ENCODE peak calls at places on chromosomes 5 and 9, in four cellular contexts. C is A549, M is K562, W is HepG2. Y is an unnamed sample.

GRCh38 chr9:34558911-34559615 is 30.5 kb downstream of the CNTFR start:
- DNase-seq in M (no peak), C (no peak), W (no peak), Y (no peak)

GRCh38 chr5:131514316-131515275 is 120.4 kb downstream of the RAPGEF6 start:
- DNase-seq in C (no peak), W (no peak), M (no peak), Y (no peak)

GRCh38 chr5:143412656-143413342 is 9.3 kb upstream of the NR3C1 start:
- DNase-seq in M (no peak), C (no peak), W (no peak), Y (no peak)

GRCh38 chr5:66440202-66440680 is 156.0 kb upstream of the MAST4 start:
- DNase-seq in W (no peak), M (no peak), C (no peak), Y (no peak)

GRCh38 chr9:20382460-20383071 is 239.7 kb downstream of the MLLT3 start:
- DNase-seq in W (peak; percentile 74), M (no peak), C (peak; percentile 17), Y (no peak)

GRCh38 chr9:2567922-2568321 is 53.7 kb upstream of the VLDLR start:
- DNase-seq in W (no peak), M (no peak), C (peak; percentile 4), Y (no peak)

GRCh38 chr5:6905883-6906282 is 192.7 kb downstream of the TENT4A start:
- DNase-seq in W (no peak), C (peak; percentile 8), M (no peak), Y (no peak)

GRCh38 chr9:120931278-120932085 is 4.9 kb upstream of the TRAF1 start:
- DNase-seq in C (no peak), W (no peak), M (no peak), Y (no peak)

GRCh38 chr5:61344187-61344944 is 12.3 kb downstream of the ZSWIM6 start:
- DNase-seq in M (no peak), C (no peak), W (no peak), Y (no peak)

GRCh38 chr9:93894691-93895079 is 60.5 kb downstream of the BARX1 start:
- DNase-seq in C (no peak), W (no peak), M (no peak), Y (no peak)

GRCh38 chr5:40679071-40679997 is at the start of gene PTGER4:
- DNase-seq in M (peak; percentile 91), C (peak; percentile 93), W (peak; percentile 32), Y (no peak)

GRCh38 chr9:134591573-134591981 is 50.0 kb upstream of the COL5A1 start:
- DNase-seq in C (no peak), M (no peak), W (no peak), Y (no peak)

GRCh38 chr5:87121315-87122170 is 146.1 kb upstream of the RASA1 start:
- DNase-seq in C (peak; percentile 46), M (peak; percentile 53), W (peak; percentile 16), Y (no peak)

GRCh38 chr5:23820764-23821471 is 313.5 kb downstream of the PRDM9 start:
- DNase-seq in W (no peak), M (peak; percentile 11), C (peak; percentile 58), Y (no peak)

GRCh38 chr5:33565304-33565703 is 124.5 kb downstream of the TARS1 start:
- DNase-seq in M (no peak), C (no peak), W (no peak), Y (no peak)

GRCh38 chr5:100668511-100668910 is 133.3 kb downstream of the FAM174A start:
- DNase-seq in W (no peak), C (no peak), M (no peak), Y (no peak)

GRCh38 chr9:2838356-2838983 is 5.4 kb downstream of the PUM3 start:
- DNase-seq in C (no peak), M (no peak), W (no peak), Y (no peak)

GRCh38 chr5:31383734-31384133 is 148.2 kb downstream of the DROSHA start:
- DNase-seq in C (no peak), W (no peak), M (peak; percentile 42), Y (no peak)
- TF ChIP-seq CTCF in C (no peak), W (no peak), M (no peak), Y (no peak)

GRCh38 chr5:178249191-178249989 is 16.8 kb upstream of the PHYKPL start:
- DNase-seq in W (no peak), M (no peak), C (no peak), Y (no peak)
- TF ChIP-seq HDAC2 in W (no peak), M (no peak), C (no peak), Y (no peak)

GRCh38 chr5:157855404-157855994 is 3.4 kb downstream of the CLINT1 start:
- DNase-seq in C (peak; percentile 83), W (peak; percentile 59), M (peak; percentile 62), Y (peak; percentile 44)
- TF ChIP-seq PHF8 in C (no peak), W (no peak), M (no peak), Y (no peak)

GRCh38 chr9:105063665-105064247 is 135.8 kb upstream of the ABCA1 start:
- DNase-seq in C (peak; percentile 58), M (no peak), W (peak; percentile 75), Y (no peak)
- TF ChIP-seq CTCF in C (no peak), M (no peak), W (no peak), Y (no peak)

DNA sequence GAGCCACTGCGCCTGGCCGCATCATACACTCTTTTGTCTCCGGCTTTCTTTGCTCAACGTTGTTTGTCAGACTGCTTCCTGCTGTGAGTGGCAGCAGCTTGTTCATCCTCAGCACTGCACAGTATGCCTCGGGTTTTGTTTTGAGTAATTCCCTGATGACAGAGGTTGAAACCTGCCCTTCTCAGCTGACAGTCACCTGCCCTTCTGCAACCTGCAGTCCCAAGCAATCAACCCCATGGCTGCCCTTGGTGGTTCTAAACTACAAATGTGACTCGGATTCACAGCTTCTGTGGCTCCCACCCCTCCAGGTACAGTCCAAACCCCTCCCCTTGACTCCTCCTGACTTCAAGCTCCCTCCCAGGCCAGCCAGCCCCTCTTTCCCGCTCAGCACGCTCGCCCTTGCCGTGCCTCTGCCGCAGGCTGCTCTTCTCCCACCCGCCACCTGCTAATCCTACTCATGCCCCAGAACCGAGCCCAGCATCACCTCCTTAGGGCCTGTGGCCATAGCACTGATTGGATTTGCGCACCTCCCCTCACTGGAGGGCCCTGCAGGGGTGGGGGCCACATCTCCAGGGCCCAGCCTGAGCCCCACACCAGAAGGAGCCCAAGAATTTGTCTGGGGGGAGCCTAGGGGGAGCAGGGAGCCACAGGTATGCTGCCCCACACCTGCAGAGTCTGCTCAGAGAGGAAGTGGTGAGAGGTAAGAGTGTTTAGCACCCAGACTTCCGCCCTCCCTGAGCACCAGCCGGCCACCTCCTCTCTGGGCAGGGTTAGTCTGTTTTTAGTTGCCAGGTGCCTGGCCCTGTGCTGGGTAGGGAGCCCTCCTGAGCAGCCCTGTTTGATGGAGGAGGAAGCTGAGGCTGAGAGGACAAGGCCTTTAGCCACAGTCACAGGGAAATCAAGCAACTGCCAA is 10.1 kb downstream of the EEIG1 start:
- DNase-seq in M (no peak), C (no peak), W (no peak), Y (no peak)
- TF ChIP-seq HDAC2 in M (no peak), C (no peak), W (no peak), Y (no peak)

Y was measured in H1.